ENCODE peak calls at places on chromosomes 3 and 15, in nine cellular contexts. One of them, this sample, is unnamed.

GRCh38 chr3:171384101-171384891 is 75.9 kb downstream of the TNIK start:
- DNase-seq in A549: no peak
- DNase-seq in globus pallidus: no peak
- DNase-seq in T-helper 1 cell: no peak
- DNase-seq in fibroblast of the conjunctiva: no peak
- DNase-seq in OCI-LY7: no peak
- DNase-seq in fibroblast of mammary gland: no peak
- DNase-seq in stimulated activated CD4-positive, alpha-beta T cell treated with anti-CD3 and anti-CD28 coated beads, TNF-alpha, amount 100 ng/mL, for 24 hours: no peak
- DNase-seq in NCI-H2029 treated with DMSO at 0.1 percent for 48 hours: no peak
- DNase-seq in this sample: no peak

GRCh38 chr3:60989893-60990740 is 261.1 kb downstream of the FHIT start:
- DNase-seq in A549: no peak
- DNase-seq in globus pallidus: no peak
- DNase-seq in T-helper 1 cell: no peak
- DNase-seq in fibroblast of the conjunctiva: no peak
- DNase-seq in OCI-LY7: no peak
- DNase-seq in fibroblast of mammary gland: no peak
- DNase-seq in stimulated activated CD4-positive, alpha-beta T cell treated with anti-CD3 and anti-CD28 coated beads, TNF-alpha, amount 100 ng/mL, for 24 hours: no peak
- DNase-seq in NCI-H2029 treated with DMSO at 0.1 percent for 48 hours: no peak
- DNase-seq in this sample: no peak

GRCh38 chr3:47515864-47516319 is 2.4 kb upstream of the ELP6 start:
- DNase-seq in A549: no peak
- DNase-seq in globus pallidus: no peak
- DNase-seq in T-helper 1 cell: no peak
- DNase-seq in fibroblast of the conjunctiva: no peak
- DNase-seq in OCI-LY7: no peak
- DNase-seq in fibroblast of mammary gland: no peak
- DNase-seq in stimulated activated CD4-positive, alpha-beta T cell treated with anti-CD3 and anti-CD28 coated beads, TNF-alpha, amount 100 ng/mL, for 24 hours: no peak
- DNase-seq in NCI-H2029 treated with DMSO at 0.1 percent for 48 hours: no peak
- DNase-seq in this sample: no peak

GRCh38 chr3:169390310-169390731 is 273.2 kb downstream of the MECOM start:
- DNase-seq in A549: no peak
- DNase-seq in globus pallidus: no peak
- DNase-seq in T-helper 1 cell: no peak
- DNase-seq in fibroblast of the conjunctiva: no peak
- DNase-seq in OCI-LY7: no peak
- DNase-seq in fibroblast of mammary gland: no peak
- DNase-seq in stimulated activated CD4-positive, alpha-beta T cell treated with anti-CD3 and anti-CD28 coated beads, TNF-alpha, amount 100 ng/mL, for 24 hours: no peak
- DNase-seq in NCI-H2029 treated with DMSO at 0.1 percent for 48 hours: no peak
- DNase-seq in this sample: no peak

GRCh38 chr15:67051088-67051659 is 14.2 kb upstream of the SMAD3 start:
- DNase-seq in A549: no peak
- DNase-seq in globus pallidus: no peak
- DNase-seq in T-helper 1 cell: no peak
- DNase-seq in fibroblast of the conjunctiva: no peak
- DNase-seq in OCI-LY7: no peak
- DNase-seq in fibroblast of mammary gland: no peak
- DNase-seq in stimulated activated CD4-positive, alpha-beta T cell treated with anti-CD3 and anti-CD28 coated beads, TNF-alpha, amount 100 ng/mL, for 24 hours: no peak
- DNase-seq in NCI-H2029 treated with DMSO at 0.1 percent for 48 hours: peak
- DNase-seq in this sample: no peak

GRCh38 chr3:195030791-195031321 is 240.1 kb downstream of the XXYLT1 start:
- DNase-seq in A549: peak
- DNase-seq in globus pallidus: no peak
- DNase-seq in T-helper 1 cell: no peak
- DNase-seq in fibroblast of the conjunctiva: no peak
- DNase-seq in OCI-LY7: no peak
- DNase-seq in fibroblast of mammary gland: no peak
- DNase-seq in stimulated activated CD4-positive, alpha-beta T cell treated with anti-CD3 and anti-CD28 coated beads, TNF-alpha, amount 100 ng/mL, for 24 hours: no peak
- DNase-seq in NCI-H2029 treated with DMSO at 0.1 percent for 48 hours: no peak
- DNase-seq in this sample: no peak

GRCh38 chr3:81485444-81485865 is 276.0 kb downstream of the GBE1 start:
- DNase-seq in A549: no peak
- DNase-seq in globus pallidus: peak
- DNase-seq in T-helper 1 cell: no peak
- DNase-seq in fibroblast of the conjunctiva: peak
- DNase-seq in OCI-LY7: peak
- DNase-seq in fibroblast of mammary gland: peak
- DNase-seq in stimulated activated CD4-positive, alpha-beta T cell treated with anti-CD3 and anti-CD28 coated beads, TNF-alpha, amount 100 ng/mL, for 24 hours: no peak
- DNase-seq in NCI-H2029 treated with DMSO at 0.1 percent for 48 hours: no peak
- DNase-seq in this sample: peak

GRCh38 chr15:90388462-90389182 is 580 bp downstream of the IQGAP1 start:
- DNase-seq in A549: peak
- DNase-seq in globus pallidus: no peak
- DNase-seq in T-helper 1 cell: peak
- DNase-seq in fibroblast of the conjunctiva: peak
- DNase-seq in OCI-LY7: peak
- DNase-seq in fibroblast of mammary gland: peak
- DNase-seq in stimulated activated CD4-positive, alpha-beta T cell treated with anti-CD3 and anti-CD28 coated beads, TNF-alpha, amount 100 ng/mL, for 24 hours: peak
- DNase-seq in NCI-H2029 treated with DMSO at 0.1 percent for 48 hours: no peak
- DNase-seq in this sample: no peak

GRCh38 chr15:64525828-64526530 is 65.6 kb downstream of the ZNF609 start:
- DNase-seq in A549: no peak
- DNase-seq in globus pallidus: no peak
- DNase-seq in T-helper 1 cell: no peak
- DNase-seq in fibroblast of the conjunctiva: no peak
- DNase-seq in OCI-LY7: no peak
- DNase-seq in fibroblast of mammary gland: no peak
- DNase-seq in stimulated activated CD4-positive, alpha-beta T cell treated with anti-CD3 and anti-CD28 coated beads, TNF-alpha, amount 100 ng/mL, for 24 hours: no peak
- DNase-seq in NCI-H2029 treated with DMSO at 0.1 percent for 48 hours: no peak
- DNase-seq in this sample: no peak

GRCh38 chr3:130386604-130387263 is 41.3 kb downstream of the COL6A5 start:
- DNase-seq in A549: no peak
- DNase-seq in globus pallidus: no peak
- DNase-seq in T-helper 1 cell: no peak
- DNase-seq in fibroblast of the conjunctiva: no peak
- DNase-seq in OCI-LY7: no peak
- DNase-seq in fibroblast of mammary gland: peak
- DNase-seq in stimulated activated CD4-positive, alpha-beta T cell treated with anti-CD3 and anti-CD28 coated beads, TNF-alpha, amount 100 ng/mL, for 24 hours: no peak
- DNase-seq in NCI-H2029 treated with DMSO at 0.1 percent for 48 hours: no peak
- DNase-seq in this sample: no peak

GRCh38 chr3:177802151-177802900 is 605.0 kb upstream of the TBL1XR1 start:
- DNase-seq in A549: no peak
- DNase-seq in globus pallidus: peak
- DNase-seq in T-helper 1 cell: no peak
- DNase-seq in fibroblast of the conjunctiva: no peak
- DNase-seq in OCI-LY7: no peak
- DNase-seq in fibroblast of mammary gland: peak
- DNase-seq in stimulated activated CD4-positive, alpha-beta T cell treated with anti-CD3 and anti-CD28 coated beads, TNF-alpha, amount 100 ng/mL, for 24 hours: no peak
- DNase-seq in NCI-H2029 treated with DMSO at 0.1 percent for 48 hours: peak
- DNase-seq in this sample: no peak

GRCh38 chr3:42665050-42665878 is 11.8 kb downstream of the ZBTB47 start:
- DNase-seq in A549: no peak
- DNase-seq in globus pallidus: no peak
- DNase-seq in T-helper 1 cell: no peak
- DNase-seq in fibroblast of the conjunctiva: no peak
- DNase-seq in OCI-LY7: no peak
- DNase-seq in fibroblast of mammary gland: no peak
- DNase-seq in stimulated activated CD4-positive, alpha-beta T cell treated with anti-CD3 and anti-CD28 coated beads, TNF-alpha, amount 100 ng/mL, for 24 hours: no peak
- DNase-seq in NCI-H2029 treated with DMSO at 0.1 percent for 48 hours: no peak
- DNase-seq in this sample: no peak

GRCh38 chr3:186487819-186488218 is 56.4 kb downstream of the CRYGS start:
- DNase-seq in A549: no peak
- DNase-seq in globus pallidus: no peak
- DNase-seq in T-helper 1 cell: no peak
- DNase-seq in fibroblast of the conjunctiva: no peak
- DNase-seq in OCI-LY7: no peak
- DNase-seq in fibroblast of mammary gland: peak
- DNase-seq in stimulated activated CD4-positive, alpha-beta T cell treated with anti-CD3 and anti-CD28 coated beads, TNF-alpha, amount 100 ng/mL, for 24 hours: no peak
- DNase-seq in NCI-H2029 treated with DMSO at 0.1 percent for 48 hours: no peak
- DNase-seq in this sample: no peak